ENCODE peak calls at places on chromosomes 5 and 9, in five cellular contexts. One of them, this sample, is unnamed.

GRCh38 chr9:122370869-122371467 is at the start of gene PTGS1:
- DNase-seq in ovary: no peak
- DNase-seq in GM03348: peak
- DNase-seq in activated effector memory CD4-positive, alpha-beta T cell treated with Interleukin-2 at 50 U/mL for 16 hours: no peak
- DNase-seq in AG04450: no peak
- DNase-seq in this sample: peak

GRCh38 chr5:90000351-90000750 is 409.2 kb downstream of the CETN3 start:
- DNase-seq in ovary: no peak
- DNase-seq in GM03348: no peak
- DNase-seq in activated effector memory CD4-positive, alpha-beta T cell treated with Interleukin-2 at 50 U/mL for 16 hours: no peak
- DNase-seq in AG04450: no peak
- DNase-seq in this sample: no peak

GRCh38 chr5:150208187-150209015 is 18.5 kb downstream of the SLC6A7 start:
- DNase-seq in ovary: no peak
- DNase-seq in GM03348: peak
- DNase-seq in activated effector memory CD4-positive, alpha-beta T cell treated with Interleukin-2 at 50 U/mL for 16 hours: no peak
- DNase-seq in AG04450: no peak
- DNase-seq in this sample: no peak

GRCh38 chr5:10885026-10885425 is 124.0 kb upstream of the DAP start:
- DNase-seq in ovary: no peak
- DNase-seq in GM03348: no peak
- DNase-seq in activated effector memory CD4-positive, alpha-beta T cell treated with Interleukin-2 at 50 U/mL for 16 hours: no peak
- DNase-seq in AG04450: peak
- DNase-seq in this sample: no peak

GRCh38 chr5:151095341-151096000 is 14.6 kb upstream of the TNIP1 start:
- DNase-seq in ovary: peak
- DNase-seq in GM03348: peak
- DNase-seq in activated effector memory CD4-positive, alpha-beta T cell treated with Interleukin-2 at 50 U/mL for 16 hours: no peak
- DNase-seq in AG04450: no peak
- DNase-seq in this sample: peak

GRCh38 chr9:130421802-130422276 is 22.9 kb upstream of the ASS1 start:
- DNase-seq in ovary: no peak
- DNase-seq in GM03348: no peak
- DNase-seq in activated effector memory CD4-positive, alpha-beta T cell treated with Interleukin-2 at 50 U/mL for 16 hours: no peak
- DNase-seq in AG04450: peak
- DNase-seq in this sample: peak

GRCh38 chr5:181071257-181071656 is 31.2 kb downstream of the BTNL9 start:
- DNase-seq in ovary: no peak
- DNase-seq in GM03348: no peak
- DNase-seq in activated effector memory CD4-positive, alpha-beta T cell treated with Interleukin-2 at 50 U/mL for 16 hours: no peak
- DNase-seq in AG04450: no peak
- DNase-seq in this sample: peak

GRCh38 chr5:165630211-165630866 is 2124.9 kb downstream of the MAT2B start:
- DNase-seq in ovary: peak
- DNase-seq in GM03348: peak
- DNase-seq in activated effector memory CD4-positive, alpha-beta T cell treated with Interleukin-2 at 50 U/mL for 16 hours: no peak
- DNase-seq in AG04450: peak
- DNase-seq in this sample: peak

GRCh38 chr9:75176037-75176436 is 87.7 kb downstream of the OSTF1 start:
- DNase-seq in ovary: no peak
- DNase-seq in GM03348: no peak
- DNase-seq in activated effector memory CD4-positive, alpha-beta T cell treated with Interleukin-2 at 50 U/mL for 16 hours: no peak
- DNase-seq in AG04450: no peak
- DNase-seq in this sample: peak